ENCODE peak calls at places on chromosomes 6 and 20, in four cellular contexts. V is left ventricle myocardium superior, Y is coronary artery, B is NCI-H1105. H is an unnamed sample.

GRCh38 chr6:166097914-166098522 is 69.6 kb downstream of the TBXT start:
- DNase-seq in V (peak; percentile 86), Y (no peak), B (peak; percentile 76), H (peak; percentile 85)

GRCh38 chr20:45995213-45996097 is 13.3 kb upstream of the MMP9 start:
- DNase-seq in V (no peak), Y (no peak), B (no peak), H (no peak)

GRCh38 chr6:72636215-72636614 is 14.4 kb downstream of the KCNQ5 start:
- DNase-seq in V (no peak), Y (no peak), B (no peak), H (no peak)

GRCh38 chr6:36109092-36109491 is 21.2 kb upstream of the MAPK13 start:
- DNase-seq in V (no peak), Y (no peak), B (no peak), H (no peak)

GRCh38 chr6:75620387-75621304 is 19.0 kb downstream of the SENP6 start:
- DNase-seq in V (no peak), Y (no peak), B (no peak), H (no peak)

GRCh38 chr6:12483712-12484111 is 193.6 kb downstream of the EDN1 start:
- DNase-seq in V (no peak), Y (no peak), B (no peak), H (peak; percentile 47)

GRCh38 chr6:70108230-70108629 is 194.7 kb downstream of the COL9A1 start:
- DNase-seq in V (no peak), Y (no peak), B (peak; percentile 44), H (peak; percentile 46)

GRCh38 chr6:149782337-149782736 is 32.8 kb downstream of the PCMT1 start:
- DNase-seq in V (no peak), Y (no peak), B (no peak), H (no peak)

GRCh38 chr6:167825059-167825758 is 1.5 kb upstream of the AFDN start:
- DNase-seq in V (no peak), Y (no peak), B (no peak), H (no peak)

GRCh38 chr20:12053348-12053747 is 135.7 kb downstream of the BTBD3 start:
- DNase-seq in V (no peak), Y (no peak), B (no peak), H (peak; percentile 14)

GRCh38 chr6:105646391-105646867 is 243.5 kb upstream of the PREP start:
- DNase-seq in V (no peak), Y (no peak), B (no peak), H (no peak)

GRCh38 chr6:26470643-26471042 is 12.9 kb downstream of the BTN2A1 start:
- DNase-seq in V (no peak), Y (no peak), B (no peak), H (no peak)

GRCh38 chr6:4510317-4510716 is 265.9 kb upstream of the CDYL start:
- DNase-seq in V (no peak), Y (no peak), B (no peak), H (no peak)

GRCh38 chr6:15909290-15910070 is 219.4 kb upstream of the MYLIP start:
- DNase-seq in V (no peak), Y (no peak), B (no peak), H (no peak)

GRCh38 chr6:147449405-147450161 is 58.9 kb upstream of the SAMD5 start:
- DNase-seq in V (no peak), Y (no peak), B (no peak), H (no peak)

GRCh38 chr6:92468066-92468465 is 951.3 kb downstream of the EPHA7 start:
- DNase-seq in V (no peak), Y (no peak), B (no peak), H (no peak)

GRCh38 chr6:87483929-87484328 is 11.2 kb downstream of the SLC35A1 start:
- DNase-seq in V (peak; percentile 37), Y (no peak), B (no peak), H (no peak)

GRCh38 chr6:63941747-63942470 is 306.3 kb downstream of the PHF3 start:
- DNase-seq in V (no peak), Y (no peak), B (no peak), H (no peak)

GRCh38 chr20:63682384-63683139 is 13.9 kb upstream of the TNFRSF6B start:
- DNase-seq in V (peak; percentile 78), Y (peak; percentile 93), B (no peak), H (peak; percentile 99)

GRCh38 chr6:101429291-101429690 is 35.8 kb downstream of the GRIK2 start:
- DNase-seq in V (no peak), Y (no peak), B (no peak), H (no peak)